ENCODE peak calls at places on chromosomes 1 and 21, in six cellular contexts. O is NCI-H345, E is T47D, C is AG10803, N is epithelial cell of esophagus, S is astrocyte of the spinal cord. A is an unnamed sample.

GRCh38 chr1:25758466-25759070 is 41.4 kb upstream of the SELENON start:
- DNase-seq in O (no peak), E (no peak), C (no peak), N (no peak), S (no peak), A (peak)

GRCh38 chr21:45509566-45510465 is 32.4 kb downstream of the SLC19A1 start:
- DNase-seq in O (no peak), E (no peak), C (no peak), N (no peak), S (no peak), A (no peak)

GRCh38 chr1:171279678-171280077 is 31.4 kb downstream of the FMO1 start:
- DNase-seq in O (no peak), E (no peak), C (no peak), N (no peak), S (no peak), A (no peak)

GRCh38 chr1:228737613-228738012 is 2.3 kb downstream of the RHOU start:
- DNase-seq in O (no peak), E (no peak), C (no peak), N (no peak), S (no peak), A (no peak)

GRCh38 chr21:23384679-23385078 is 2222.6 kb downstream of the MRPL39 start:
- DNase-seq in O (no peak), E (no peak), C (no peak), N (no peak), S (no peak), A (no peak)

GRCh38 chr21:16913010-16913409 is 599.8 kb upstream of the CXADR start:
- DNase-seq in O (no peak), E (no peak), C (no peak), N (peak), S (no peak), A (no peak)

GRCh38 chr1:153532161-153532560 is 3.6 kb downstream of the S100A6 start:
- DNase-seq in O (no peak), E (no peak), C (no peak), N (no peak), S (no peak), A (no peak)

GRCh38 chr1:74771913-74772515 is 39.1 kb downstream of the TYW3 start:
- DNase-seq in O (peak), E (peak), C (peak), N (peak), S (peak), A (peak)

A was measured in body of pancreas.